ENCODE peak calls at places on chromosomes 11 and 22, in six cellular contexts. One of them, this sample, is unnamed.
A peak's percentile ranks its signal among the peaks of the same experiment; 100 is the strongest.

GRCh38 chr11:22407899-22408298 is 69.7 kb downstream of the SLC17A6 start:
- DNase-seq in LoVo: no peak
- DNase-seq in aorta: no peak
- DNase-seq in IMR-90: no peak
- DNase-seq in NAMALWA: no peak
- DNase-seq in EL: no peak
- DNase-seq in this sample: no peak

GRCh38 chr22:22064580-22064979 is 82.0 kb upstream of the TOP3B start:
- DNase-seq in EL: no peak
- DNase-seq in IMR-90: no peak
- DNase-seq in NAMALWA: no peak
- DNase-seq in LoVo: no peak
- DNase-seq in aorta: no peak
- DNase-seq in this sample: no peak

GRCh38 chr11:117199061-117199915 is at the start of gene TAGLN:
- DNase-seq in IMR-90: peak; percentile 94
- DNase-seq in NAMALWA: no peak
- DNase-seq in EL: peak; percentile 96
- DNase-seq in LoVo: peak; percentile 55
- DNase-seq in aorta: peak; percentile 97
- DNase-seq in this sample: peak; percentile 97

GRCh38 chr11:506238-506949 is 648 bp downstream of the RNH1 start:
- DNase-seq in aorta: peak; percentile 100
- DNase-seq in LoVo: peak; percentile 96
- DNase-seq in NAMALWA: peak; percentile 96
- DNase-seq in IMR-90: peak; percentile 98
- DNase-seq in EL: peak; percentile 97
- DNase-seq in this sample: peak; percentile 100

GRCh38 chr11:93846411-93846810 is 4.0 kb downstream of the VSTM5 start:
- DNase-seq in NAMALWA: no peak
- DNase-seq in IMR-90: peak; percentile 64
- DNase-seq in LoVo: no peak
- DNase-seq in aorta: no peak
- DNase-seq in EL: peak; percentile 79
- DNase-seq in this sample: no peak

GRCh38 chr22:37431811-37432707 is 4.8 kb upstream of the ELFN2 start:
- DNase-seq in IMR-90: peak; percentile 99
- DNase-seq in aorta: no peak
- DNase-seq in LoVo: peak; percentile 88
- DNase-seq in NAMALWA: no peak
- DNase-seq in EL: peak; percentile 99
- DNase-seq in this sample: no peak

GRCh38 chr22:24289781-24290181 is 19.1 kb downstream of the SPECC1L start:
- DNase-seq in LoVo: no peak
- DNase-seq in IMR-90: no peak
- DNase-seq in NAMALWA: no peak
- DNase-seq in EL: peak; percentile 25
- DNase-seq in aorta: no peak
- DNase-seq in this sample: no peak

GRCh38 chr11:17786824-17787525 is 52.4 kb downstream of the KCNC1 start:
- DNase-seq in EL: peak; percentile 84
- DNase-seq in NAMALWA: no peak
- DNase-seq in aorta: peak; percentile 61
- DNase-seq in LoVo: no peak
- DNase-seq in IMR-90: peak; percentile 96
- DNase-seq in this sample: no peak

GRCh38 chr11:116687458-116688201 is 85.2 kb downstream of the BUD13 start:
- DNase-seq in EL: no peak
- DNase-seq in IMR-90: no peak
- DNase-seq in NAMALWA: no peak
- DNase-seq in LoVo: no peak
- DNase-seq in aorta: peak; percentile 27
- DNase-seq in this sample: no peak

GRCh38 chr22:40583058-40583741 is 53.3 kb downstream of the MRTFA start:
- DNase-seq in LoVo: no peak
- DNase-seq in EL: no peak
- DNase-seq in aorta: no peak
- DNase-seq in IMR-90: no peak
- DNase-seq in NAMALWA: no peak
- DNase-seq in this sample: no peak